ENCODE peak calls at places on chromosomes 6 and 20, in eight cellular contexts. One of them, this sample, is unnamed.
A peak's percentile ranks its signal among the peaks of the same experiment; 100 is the strongest.

GRCh38 chr20:55830124-55830828 is 175.0 kb downstream of the CBLN4 start:
- DNase-seq in mammary epithelial cell: no peak
- DNase-seq in NCI-H446 treated with DMSO at 0.1 percent for 48 hours: no peak
- DNase-seq in activated effector memory CD4-positive, alpha-beta T cell treated with anti-CD3 and anti-CD28 coated beads, Interleukin-2, amount 50 U/mL, for 16 hours: no peak
- DNase-seq in HFFc6: no peak
- DNase-seq in midbrain: no peak
- DNase-seq in NCI-H2081: no peak
- DNase-seq in AG20443: no peak
- DNase-seq in this sample: no peak

GRCh38 chr6:112951829-112952228 is 604.7 kb downstream of the RFPL4B start:
- DNase-seq in NCI-H446 treated with DMSO at 0.1 percent for 48 hours: peak; percentile 42
- DNase-seq in midbrain: no peak
- DNase-seq in mammary epithelial cell: no peak
- DNase-seq in activated effector memory CD4-positive, alpha-beta T cell treated with anti-CD3 and anti-CD28 coated beads, Interleukin-2, amount 50 U/mL, for 16 hours: no peak
- DNase-seq in AG20443: no peak
- DNase-seq in HFFc6: no peak
- DNase-seq in NCI-H2081: peak; percentile 27
- DNase-seq in this sample: no peak

GRCh38 chr20:31707994-31708744 is 14.5 kb downstream of the BCL2L1 start:
- DNase-seq in mammary epithelial cell: no peak
- DNase-seq in AG20443: no peak
- DNase-seq in NCI-H446 treated with DMSO at 0.1 percent for 48 hours: no peak
- DNase-seq in midbrain: no peak
- DNase-seq in HFFc6: no peak
- DNase-seq in NCI-H2081: peak; percentile 91
- DNase-seq in activated effector memory CD4-positive, alpha-beta T cell treated with anti-CD3 and anti-CD28 coated beads, Interleukin-2, amount 50 U/mL, for 16 hours: no peak
- DNase-seq in this sample: no peak

GRCh38 chr6:134626589-134626988 is 308.7 kb upstream of the SGK1 start:
- DNase-seq in NCI-H2081: no peak
- DNase-seq in midbrain: no peak
- DNase-seq in mammary epithelial cell: no peak
- DNase-seq in NCI-H446 treated with DMSO at 0.1 percent for 48 hours: no peak
- DNase-seq in AG20443: no peak
- DNase-seq in activated effector memory CD4-positive, alpha-beta T cell treated with anti-CD3 and anti-CD28 coated beads, Interleukin-2, amount 50 U/mL, for 16 hours: no peak
- DNase-seq in HFFc6: no peak
- DNase-seq in this sample: no peak

GRCh38 chr6:135226537-135226936 is 45.4 kb downstream of the MYB start:
- DNase-seq in HFFc6: no peak
- DNase-seq in mammary epithelial cell: no peak
- DNase-seq in NCI-H446 treated with DMSO at 0.1 percent for 48 hours: no peak
- DNase-seq in activated effector memory CD4-positive, alpha-beta T cell treated with anti-CD3 and anti-CD28 coated beads, Interleukin-2, amount 50 U/mL, for 16 hours: no peak
- DNase-seq in AG20443: no peak
- DNase-seq in NCI-H2081: no peak
- DNase-seq in midbrain: no peak
- DNase-seq in this sample: no peak

GRCh38 chr20:20167704-20168103 is 115.4 kb downstream of the CFAP61 start:
- DNase-seq in HFFc6: no peak
- DNase-seq in midbrain: no peak
- DNase-seq in NCI-H2081: no peak
- DNase-seq in activated effector memory CD4-positive, alpha-beta T cell treated with anti-CD3 and anti-CD28 coated beads, Interleukin-2, amount 50 U/mL, for 16 hours: no peak
- DNase-seq in AG20443: no peak
- DNase-seq in NCI-H446 treated with DMSO at 0.1 percent for 48 hours: no peak
- DNase-seq in mammary epithelial cell: no peak
- DNase-seq in this sample: no peak

GRCh38 chr20:62697468-62697912 is 11.1 kb upstream of the NTSR1 start:
- DNase-seq in NCI-H446 treated with DMSO at 0.1 percent for 48 hours: no peak
- DNase-seq in mammary epithelial cell: no peak
- DNase-seq in midbrain: peak; percentile 73
- DNase-seq in NCI-H2081: no peak
- DNase-seq in HFFc6: no peak
- DNase-seq in activated effector memory CD4-positive, alpha-beta T cell treated with anti-CD3 and anti-CD28 coated beads, Interleukin-2, amount 50 U/mL, for 16 hours: no peak
- DNase-seq in AG20443: no peak
- DNase-seq in this sample: no peak

GRCh38 chr6:32689531-32690505 is 23.4 kb upstream of the HLA-DQB1 start:
- DNase-seq in NCI-H2081: no peak
- DNase-seq in AG20443: no peak
- DNase-seq in mammary epithelial cell: no peak
- DNase-seq in NCI-H446 treated with DMSO at 0.1 percent for 48 hours: no peak
- DNase-seq in HFFc6: no peak
- DNase-seq in activated effector memory CD4-positive, alpha-beta T cell treated with anti-CD3 and anti-CD28 coated beads, Interleukin-2, amount 50 U/mL, for 16 hours: no peak
- DNase-seq in midbrain: no peak
- DNase-seq in this sample: no peak

GRCh38 chr6:165834613-165835259 is 171.7 kb upstream of the PDE10A start:
- DNase-seq in NCI-H446 treated with DMSO at 0.1 percent for 48 hours: no peak
- DNase-seq in activated effector memory CD4-positive, alpha-beta T cell treated with anti-CD3 and anti-CD28 coated beads, Interleukin-2, amount 50 U/mL, for 16 hours: no peak
- DNase-seq in AG20443: no peak
- DNase-seq in HFFc6: no peak
- DNase-seq in midbrain: no peak
- DNase-seq in NCI-H2081: peak; percentile 11
- DNase-seq in mammary epithelial cell: no peak
- DNase-seq in this sample: peak; percentile 74

GRCh38 chr6:33737267-33738026 is 9.3 kb downstream of the IP6K3 start:
- DNase-seq in NCI-H446 treated with DMSO at 0.1 percent for 48 hours: no peak
- DNase-seq in activated effector memory CD4-positive, alpha-beta T cell treated with anti-CD3 and anti-CD28 coated beads, Interleukin-2, amount 50 U/mL, for 16 hours: no peak
- DNase-seq in AG20443: no peak
- DNase-seq in NCI-H2081: no peak
- DNase-seq in mammary epithelial cell: no peak
- DNase-seq in HFFc6: no peak
- DNase-seq in midbrain: no peak
- DNase-seq in this sample: no peak

GRCh38 chr6:108029226-108029921 is 45.2 kb downstream of the OSTM1 start:
- DNase-seq in NCI-H2081: no peak
- DNase-seq in HFFc6: no peak
- DNase-seq in midbrain: no peak
- DNase-seq in AG20443: no peak
- DNase-seq in activated effector memory CD4-positive, alpha-beta T cell treated with anti-CD3 and anti-CD28 coated beads, Interleukin-2, amount 50 U/mL, for 16 hours: no peak
- DNase-seq in NCI-H446 treated with DMSO at 0.1 percent for 48 hours: no peak
- DNase-seq in mammary epithelial cell: no peak
- DNase-seq in this sample: peak; percentile 47

GRCh38 chr6:38198219-38198618 is 378.7 kb downstream of the ZFAND3 start:
- DNase-seq in activated effector memory CD4-positive, alpha-beta T cell treated with anti-CD3 and anti-CD28 coated beads, Interleukin-2, amount 50 U/mL, for 16 hours: no peak
- DNase-seq in AG20443: no peak
- DNase-seq in HFFc6: no peak
- DNase-seq in mammary epithelial cell: no peak
- DNase-seq in midbrain: no peak
- DNase-seq in NCI-H446 treated with DMSO at 0.1 percent for 48 hours: no peak
- DNase-seq in NCI-H2081: no peak
- DNase-seq in this sample: no peak

GRCh38 chr6:31792741-31793140 is 2.8 kb downstream of the VARS1 start:
- DNase-seq in NCI-H2081: no peak
- DNase-seq in NCI-H446 treated with DMSO at 0.1 percent for 48 hours: no peak
- DNase-seq in AG20443: no peak
- DNase-seq in HFFc6: peak; percentile 67
- DNase-seq in mammary epithelial cell: peak; percentile 83
- DNase-seq in midbrain: no peak
- DNase-seq in activated effector memory CD4-positive, alpha-beta T cell treated with anti-CD3 and anti-CD28 coated beads, Interleukin-2, amount 50 U/mL, for 16 hours: no peak
- DNase-seq in this sample: no peak

GRCh38 chr6:38269773-38270172 is 370.0 kb downstream of the BTBD9 start:
- DNase-seq in HFFc6: no peak
- DNase-seq in NCI-H2081: no peak
- DNase-seq in AG20443: no peak
- DNase-seq in mammary epithelial cell: no peak
- DNase-seq in midbrain: no peak
- DNase-seq in activated effector memory CD4-positive, alpha-beta T cell treated with anti-CD3 and anti-CD28 coated beads, Interleukin-2, amount 50 U/mL, for 16 hours: no peak
- DNase-seq in NCI-H446 treated with DMSO at 0.1 percent for 48 hours: no peak
- DNase-seq in this sample: no peak

GRCh38 chr20:57439432-57439831 is 48.2 kb downstream of the RBM38 start:
- DNase-seq in AG20443: no peak
- DNase-seq in mammary epithelial cell: peak; percentile 47
- DNase-seq in HFFc6: no peak
- DNase-seq in midbrain: peak; percentile 61
- DNase-seq in NCI-H446 treated with DMSO at 0.1 percent for 48 hours: no peak
- DNase-seq in NCI-H2081: peak; percentile 49
- DNase-seq in activated effector memory CD4-positive, alpha-beta T cell treated with anti-CD3 and anti-CD28 coated beads, Interleukin-2, amount 50 U/mL, for 16 hours: no peak
- DNase-seq in this sample: peak; percentile 29

GRCh38 chr20:48265791-48266190 is 480.5 kb upstream of the SULF2 start:
- DNase-seq in midbrain: no peak
- DNase-seq in mammary epithelial cell: no peak
- DNase-seq in NCI-H446 treated with DMSO at 0.1 percent for 48 hours: no peak
- DNase-seq in AG20443: no peak
- DNase-seq in activated effector memory CD4-positive, alpha-beta T cell treated with anti-CD3 and anti-CD28 coated beads, Interleukin-2, amount 50 U/mL, for 16 hours: no peak
- DNase-seq in HFFc6: no peak
- DNase-seq in NCI-H2081: no peak
- DNase-seq in this sample: no peak

GRCh38 chr6:44128020-44128917 is 915 bp downstream of the TMEM63B start:
- DNase-seq in activated effector memory CD4-positive, alpha-beta T cell treated with anti-CD3 and anti-CD28 coated beads, Interleukin-2, amount 50 U/mL, for 16 hours: peak; percentile 67
- DNase-seq in NCI-H446 treated with DMSO at 0.1 percent for 48 hours: no peak
- DNase-seq in midbrain: no peak
- DNase-seq in mammary epithelial cell: peak; percentile 57
- DNase-seq in AG20443: peak; percentile 71
- DNase-seq in HFFc6: no peak
- DNase-seq in NCI-H2081: no peak
- DNase-seq in this sample: peak; percentile 50

GRCh38 chr20:59013959-59014608 is 5.1 kb upstream of the TUBB1 start:
- DNase-seq in NCI-H446 treated with DMSO at 0.1 percent for 48 hours: no peak
- DNase-seq in mammary epithelial cell: no peak
- DNase-seq in HFFc6: no peak
- DNase-seq in activated effector memory CD4-positive, alpha-beta T cell treated with anti-CD3 and anti-CD28 coated beads, Interleukin-2, amount 50 U/mL, for 16 hours: peak; percentile 65
- DNase-seq in midbrain: no peak
- DNase-seq in NCI-H2081: no peak
- DNase-seq in AG20443: no peak
- DNase-seq in this sample: no peak

GRCh38 chr6:149032599-149033405 is 284.7 kb upstream of the TAB2 start:
- DNase-seq in NCI-H2081: no peak
- DNase-seq in AG20443: peak; percentile 74
- DNase-seq in activated effector memory CD4-positive, alpha-beta T cell treated with anti-CD3 and anti-CD28 coated beads, Interleukin-2, amount 50 U/mL, for 16 hours: peak; percentile 84
- DNase-seq in NCI-H446 treated with DMSO at 0.1 percent for 48 hours: no peak
- DNase-seq in HFFc6: peak; percentile 94
- DNase-seq in mammary epithelial cell: peak; percentile 87
- DNase-seq in midbrain: no peak
- DNase-seq in this sample: no peak

GRCh38 chr20:35000922-35001595 is 45.4 kb downstream of the MYH7B start:
- DNase-seq in HFFc6: no peak
- DNase-seq in midbrain: no peak
- DNase-seq in mammary epithelial cell: no peak
- DNase-seq in NCI-H2081: no peak
- DNase-seq in activated effector memory CD4-positive, alpha-beta T cell treated with anti-CD3 and anti-CD28 coated beads, Interleukin-2, amount 50 U/mL, for 16 hours: no peak
- DNase-seq in NCI-H446 treated with DMSO at 0.1 percent for 48 hours: no peak
- DNase-seq in AG20443: no peak
- DNase-seq in this sample: no peak

GRCh38 chr6:24252215-24252614 is 105.6 kb downstream of the DCDC2 start:
- DNase-seq in NCI-H2081: no peak
- DNase-seq in HFFc6: no peak
- DNase-seq in NCI-H446 treated with DMSO at 0.1 percent for 48 hours: no peak
- DNase-seq in AG20443: no peak
- DNase-seq in midbrain: no peak
- DNase-seq in mammary epithelial cell: no peak
- DNase-seq in activated effector memory CD4-positive, alpha-beta T cell treated with anti-CD3 and anti-CD28 coated beads, Interleukin-2, amount 50 U/mL, for 16 hours: no peak
- DNase-seq in this sample: no peak

GRCh38 chr20:44362466-44362940 is 7.0 kb downstream of the HNF4A start:
- DNase-seq in mammary epithelial cell: no peak
- DNase-seq in NCI-H446 treated with DMSO at 0.1 percent for 48 hours: no peak
- DNase-seq in HFFc6: no peak
- DNase-seq in activated effector memory CD4-positive, alpha-beta T cell treated with anti-CD3 and anti-CD28 coated beads, Interleukin-2, amount 50 U/mL, for 16 hours: no peak
- DNase-seq in NCI-H2081: no peak
- DNase-seq in AG20443: no peak
- DNase-seq in midbrain: no peak
- DNase-seq in this sample: no peak

GRCh38 chr6:55943329-55943728 is 67.9 kb upstream of the BMP5 start:
- DNase-seq in midbrain: no peak
- DNase-seq in mammary epithelial cell: no peak
- DNase-seq in HFFc6: no peak
- DNase-seq in activated effector memory CD4-positive, alpha-beta T cell treated with anti-CD3 and anti-CD28 coated beads, Interleukin-2, amount 50 U/mL, for 16 hours: no peak
- DNase-seq in NCI-H2081: no peak
- DNase-seq in AG20443: peak; percentile 19
- DNase-seq in NCI-H446 treated with DMSO at 0.1 percent for 48 hours: no peak
- DNase-seq in this sample: no peak

This sample was measured in cerebellum.